ENCODE peak calls at places on chromosomes 6 and 20, in five cellular contexts. One of them, this sample, is unnamed.

GRCh38 chr6:37709250-37709931 is 11.7 kb upstream of the MDGA1 start:
- DNase-seq in stomach: no peak
- DNase-seq in GM23248: no peak
- DNase-seq in K562: no peak
- DNase-seq in transverse colon: no peak
- DNase-seq in this sample: no peak

GRCh38 chr6:154370545-154370944 is 13.9 kb upstream of the IPCEF1 start:
- DNase-seq in GM23248: peak; percentile 57
- DNase-seq in K562: no peak
- DNase-seq in stomach: no peak
- DNase-seq in transverse colon: peak; percentile 14
- DNase-seq in this sample: no peak

GRCh38 chr6:130742282-130742681 is 84.9 kb upstream of the SMLR1 start:
- DNase-seq in GM23248: peak; percentile 5
- DNase-seq in transverse colon: no peak
- DNase-seq in K562: no peak
- DNase-seq in stomach: no peak
- DNase-seq in this sample: no peak

GRCh38 chr6:125843593-125843992 is 52.8 kb downstream of the NCOA7 start:
- DNase-seq in GM23248: no peak
- DNase-seq in stomach: no peak
- DNase-seq in K562: no peak
- DNase-seq in transverse colon: no peak
- DNase-seq in this sample: no peak

GRCh38 chr6:139452176-139452876 is 77.9 kb upstream of the CITED2 start:
- DNase-seq in GM23248: peak; percentile 26
- DNase-seq in transverse colon: no peak
- DNase-seq in K562: no peak
- DNase-seq in stomach: no peak
- DNase-seq in this sample: no peak

GRCh38 chr20:44805991-44806729 is 4.2 kb downstream of the RIMS4 start:
- DNase-seq in stomach: no peak
- DNase-seq in K562: peak; percentile 25
- DNase-seq in transverse colon: no peak
- DNase-seq in GM23248: peak; percentile 42
- DNase-seq in this sample: peak; percentile 80

GRCh38 chr20:62350098-62350628 is 16.9 kb downstream of the LAMA5 start:
- DNase-seq in transverse colon: peak; percentile 68
- DNase-seq in K562: no peak
- DNase-seq in stomach: peak; percentile 58
- DNase-seq in GM23248: no peak
- DNase-seq in this sample: peak; percentile 72

GRCh38 chr6:106556368-106556960 is 72.8 kb downstream of the RTN4IP1 start:
- DNase-seq in transverse colon: no peak
- DNase-seq in stomach: no peak
- DNase-seq in K562: no peak
- DNase-seq in GM23248: peak; percentile 55
- DNase-seq in this sample: no peak

GRCh38 chr6:30763618-30764489 is 19.5 kb upstream of the IER3 start:
- DNase-seq in K562: no peak
- DNase-seq in transverse colon: no peak
- DNase-seq in GM23248: peak; percentile 39
- DNase-seq in stomach: no peak
- DNase-seq in this sample: no peak

GRCh38 chr20:36959242-36959641 is 7.7 kb upstream of the SAMHD1 start:
- DNase-seq in K562: no peak
- DNase-seq in stomach: no peak
- DNase-seq in GM23248: no peak
- DNase-seq in transverse colon: no peak
- DNase-seq in this sample: no peak

GRCh38 chr6:126039284-126039683 is 52.9 kb downstream of the TRMT11 start:
- DNase-seq in stomach: no peak
- DNase-seq in GM23248: peak; percentile 51
- DNase-seq in transverse colon: no peak
- DNase-seq in K562: no peak
- DNase-seq in this sample: no peak

GRCh38 chr6:131331873-131332759 is 196.8 kb downstream of the AKAP7 start:
- DNase-seq in transverse colon: no peak
- DNase-seq in GM23248: no peak
- DNase-seq in K562: no peak
- DNase-seq in stomach: no peak
- DNase-seq in this sample: no peak

DNA sequence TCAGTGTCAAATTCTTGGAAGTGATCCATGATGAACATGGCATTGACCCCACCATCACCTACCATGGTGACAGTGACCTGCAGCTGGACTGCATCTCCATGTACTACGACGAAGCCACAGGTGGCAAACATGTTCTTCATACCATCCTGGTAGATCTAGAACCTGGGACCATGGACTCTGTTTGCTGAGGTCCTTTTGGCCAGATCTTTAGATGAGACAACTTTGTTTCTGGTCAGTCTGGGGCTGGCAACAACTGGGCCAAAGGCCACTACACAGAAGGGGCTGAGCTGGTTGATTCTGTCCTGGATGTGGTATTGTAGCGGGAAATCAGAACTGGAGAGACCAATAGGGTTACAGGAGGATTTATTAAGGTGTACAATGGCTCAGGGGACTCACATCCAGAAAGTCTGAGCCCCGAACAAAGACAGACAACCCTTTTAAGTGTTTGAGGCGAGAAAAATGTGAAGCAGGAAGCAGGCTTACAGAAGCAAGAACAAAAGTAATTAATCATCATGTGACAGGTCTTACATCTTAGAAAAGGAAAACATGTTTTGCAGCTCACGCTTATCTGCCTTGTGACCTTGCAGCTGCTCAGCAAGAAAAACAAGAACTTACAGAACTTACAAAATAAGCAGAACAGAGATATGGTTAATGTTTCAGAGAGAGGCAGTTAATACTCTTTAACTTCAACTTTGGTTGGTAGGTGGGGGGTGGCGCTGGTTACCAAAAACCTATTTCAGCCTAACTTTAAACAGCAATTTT is 58.8 kb upstream of the MOCS1 start:
- DNase-seq in GM23248: no peak
- DNase-seq in transverse colon: no peak
- DNase-seq in stomach: no peak
- DNase-seq in K562: no peak
- DNase-seq in this sample: no peak
- H3K9me3 ChIP-seq in GM23248: no peaks in the 10 kb centered on the region
- H3K9me3 ChIP-seq in transverse colon: peaks cover 18% of the 10 kb centered on the region
- H3K9me3 ChIP-seq in stomach: peaks cover 12% of the 10 kb centered on the region
- H3K9me3 ChIP-seq in K562: peaks cover 44% of the 10 kb centered on the region
- H3K9me3 ChIP-seq in this sample: peaks cover 3% of the 10 kb centered on the region

DNA sequence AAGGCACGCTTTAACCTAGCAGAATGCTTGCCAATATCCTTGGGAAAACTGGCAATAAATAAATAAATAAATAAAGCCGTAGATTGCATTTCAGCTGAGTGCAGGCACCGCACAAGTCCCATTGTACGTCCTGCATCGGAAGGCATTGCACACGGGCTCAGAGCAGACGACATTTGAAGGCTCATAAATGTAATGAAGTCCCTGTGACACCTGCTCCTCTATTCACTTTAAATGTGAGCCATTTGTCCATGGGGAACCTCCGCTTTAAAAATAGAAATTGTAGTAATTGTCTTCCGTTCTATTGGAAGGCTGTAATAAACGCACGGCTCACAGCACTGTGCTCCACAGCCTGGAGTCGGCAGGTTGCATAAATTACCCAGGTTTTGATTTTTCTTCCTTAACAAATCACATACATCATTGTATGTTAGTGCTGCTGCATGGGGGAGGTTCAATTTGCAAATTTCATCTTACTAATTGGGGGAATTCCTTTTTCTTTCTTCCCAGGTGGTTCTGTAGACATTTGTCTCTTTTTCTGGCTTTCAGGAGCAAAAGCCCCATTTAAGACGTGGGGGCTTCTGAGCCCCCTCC is 32.7 kb downstream of the MYT1 start:
- DNase-seq in transverse colon: no peak
- DNase-seq in GM23248: no peak
- DNase-seq in stomach: no peak
- DNase-seq in K562: no peak
- DNase-seq in this sample: no peak
- H3K27ac ChIP-seq in transverse colon: no peak overlapping the region
- H3K27ac ChIP-seq in GM23248: no peak overlapping the region
- H3K27ac ChIP-seq in stomach: no peak overlapping the region
- H3K27ac ChIP-seq in K562: no peak overlapping the region
- H3K27ac ChIP-seq in this sample: no peak overlapping the region

GRCh38 chr6:25169551-25170335 is 109.4 kb upstream of the CARMIL1 start:
- DNase-seq in transverse colon: no peak
- DNase-seq in K562: no peak
- DNase-seq in stomach: no peak
- DNase-seq in GM23248: peak; percentile 56
- DNase-seq in this sample: no peak
- H3K4me1 ChIP-seq in transverse colon: peaks cover 18% of the 10 kb centered on the region
- H3K4me1 ChIP-seq in K562: no peaks in the 10 kb centered on the region
- H3K4me1 ChIP-seq in stomach: peaks cover 32% of the 10 kb centered on the region
- H3K4me1 ChIP-seq in GM23248: peaks cover 56% of the 10 kb centered on the region
- H3K4me1 ChIP-seq in this sample: no peaks in the 10 kb centered on the region

DNA sequence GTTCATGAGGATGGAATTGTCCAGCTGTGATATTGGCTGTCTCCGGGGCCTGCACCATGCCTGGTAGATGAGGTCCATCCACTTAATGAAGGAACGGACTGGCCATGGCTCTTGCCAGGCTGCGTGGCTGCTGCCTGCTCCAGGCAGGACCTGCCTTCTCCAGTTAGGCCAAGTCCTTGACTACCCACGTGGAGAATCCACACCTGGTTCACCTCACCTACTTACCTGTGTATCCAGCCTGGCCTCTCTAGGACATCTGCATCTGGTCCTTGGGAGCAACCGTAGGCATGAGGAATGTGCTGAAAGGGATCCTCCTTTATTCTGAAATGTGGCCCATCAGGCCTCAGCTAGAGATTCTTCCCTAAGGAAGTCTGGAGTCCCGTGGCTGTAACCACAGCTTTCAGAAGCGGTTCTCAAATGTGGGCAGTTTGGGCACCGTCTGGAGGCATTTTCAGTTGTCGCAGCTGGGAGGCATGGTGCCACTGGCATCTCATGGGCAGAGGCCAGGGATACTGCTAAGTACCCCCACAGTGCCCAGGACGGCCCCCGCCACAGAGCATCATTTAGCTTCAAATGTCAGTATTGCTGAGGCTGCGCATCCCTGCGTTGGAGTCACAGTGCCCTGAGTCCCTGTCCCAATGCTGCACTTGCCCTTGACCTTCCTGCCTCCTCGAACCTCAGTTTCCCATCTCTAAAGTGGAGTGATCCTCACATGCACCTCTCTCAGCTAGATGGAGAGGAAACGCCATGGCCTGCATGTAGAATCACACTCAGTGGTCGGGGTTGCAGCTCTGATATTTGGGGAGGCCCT is 67.5 kb downstream of the PHACTR3 start:
- DNase-seq in stomach: no peak
- DNase-seq in GM23248: no peak
- DNase-seq in transverse colon: no peak
- DNase-seq in K562: no peak
- DNase-seq in this sample: peak; percentile 19
- H3K9me3 ChIP-seq in stomach: no peaks in the 10 kb centered on the region
- H3K9me3 ChIP-seq in GM23248: no peaks in the 10 kb centered on the region
- H3K9me3 ChIP-seq in transverse colon: no peaks in the 10 kb centered on the region
- H3K9me3 ChIP-seq in K562: no peaks in the 10 kb centered on the region
- H3K9me3 ChIP-seq in this sample: no peaks in the 10 kb centered on the region

DNA sequence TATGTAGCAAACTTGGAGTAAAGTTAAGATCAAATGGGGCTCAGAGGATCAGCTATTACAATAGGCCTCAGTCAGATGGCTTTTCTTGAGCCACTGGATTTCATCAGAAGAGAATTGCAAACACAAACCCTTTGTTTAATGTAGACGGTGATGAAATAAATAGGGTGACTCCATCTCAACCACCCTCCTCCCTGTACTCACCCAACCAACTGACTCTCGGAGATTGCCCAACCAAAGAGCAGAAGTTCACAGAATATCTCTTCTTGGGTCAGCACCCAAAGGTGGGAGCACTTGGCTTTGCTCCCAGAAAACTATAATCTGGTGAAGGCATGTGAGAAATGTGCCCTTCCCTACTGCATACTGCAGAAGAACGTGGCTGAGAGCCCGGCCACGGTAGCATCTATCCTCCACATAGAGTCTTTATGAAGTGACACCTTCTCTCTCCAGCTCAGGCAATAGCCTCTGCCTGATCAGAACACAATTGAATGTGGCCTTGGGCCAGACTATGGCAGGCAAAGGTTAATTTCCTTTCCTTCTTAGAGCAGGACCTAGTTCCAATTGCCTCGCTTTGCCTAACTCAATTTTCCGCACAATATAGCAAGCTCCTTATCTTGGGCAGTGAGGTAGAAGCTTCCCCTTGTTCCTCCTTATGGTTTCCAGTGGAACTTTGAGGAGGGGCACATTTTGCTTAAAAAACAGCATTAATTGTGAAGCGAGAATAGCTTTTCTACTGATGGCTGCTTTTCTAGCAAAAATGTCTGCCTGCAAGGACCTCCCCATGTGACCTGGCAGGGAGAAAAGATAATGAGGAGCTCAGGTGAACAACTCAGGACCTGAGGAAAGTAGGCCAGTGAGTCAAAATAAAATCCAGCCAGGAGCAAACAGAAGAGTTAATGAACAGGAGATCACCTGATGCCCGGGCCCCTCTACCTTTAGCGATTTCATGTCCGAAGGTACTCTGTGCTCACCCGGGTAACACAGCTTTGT is 79.4 kb downstream of the GFOD1 start:
- DNase-seq in GM23248: peak; percentile 84
- DNase-seq in transverse colon: no peak
- DNase-seq in K562: no peak
- DNase-seq in stomach: peak; percentile 32
- DNase-seq in this sample: peak; percentile 75
- H3K27ac ChIP-seq in GM23248: peak overlapping the region; percentile 69
- H3K27ac ChIP-seq in transverse colon: peak overlapping the region; percentile 34
- H3K27ac ChIP-seq in K562: peak overlapping the region; percentile 4
- H3K27ac ChIP-seq in stomach: peak overlapping the region; percentile 77
- H3K27ac ChIP-seq in this sample: peak overlapping the region; percentile 70

GRCh38 chr20:368915-369314 is 11.6 kb upstream of the TRIB3 start:
- DNase-seq in stomach: no peak
- DNase-seq in GM23248: no peak
- DNase-seq in transverse colon: no peak
- DNase-seq in K562: no peak
- DNase-seq in this sample: no peak
- H3K4me1 ChIP-seq in stomach: peaks cover 33% of the 10 kb centered on the region
- H3K4me1 ChIP-seq in GM23248: peaks cover 14% of the 10 kb centered on the region
- H3K4me1 ChIP-seq in transverse colon: peaks cover 5% of the 10 kb centered on the region
- H3K4me1 ChIP-seq in K562: peaks cover 59% of the 10 kb centered on the region
- H3K4me1 ChIP-seq in this sample: peaks cover 30% of the 10 kb centered on the region

GRCh38 chr20:15740046-15740775 is 833.0 kb downstream of the KIF16B start:
- DNase-seq in GM23248: no peak
- DNase-seq in transverse colon: no peak
- DNase-seq in K562: no peak
- DNase-seq in stomach: no peak
- DNase-seq in this sample: no peak
- H3K9me3 ChIP-seq in GM23248: no peaks in the 10 kb centered on the region
- H3K9me3 ChIP-seq in transverse colon: no peaks in the 10 kb centered on the region
- H3K9me3 ChIP-seq in K562: no peaks in the 10 kb centered on the region
- H3K9me3 ChIP-seq in stomach: no peaks in the 10 kb centered on the region
- H3K9me3 ChIP-seq in this sample: no peaks in the 10 kb centered on the region

DNA sequence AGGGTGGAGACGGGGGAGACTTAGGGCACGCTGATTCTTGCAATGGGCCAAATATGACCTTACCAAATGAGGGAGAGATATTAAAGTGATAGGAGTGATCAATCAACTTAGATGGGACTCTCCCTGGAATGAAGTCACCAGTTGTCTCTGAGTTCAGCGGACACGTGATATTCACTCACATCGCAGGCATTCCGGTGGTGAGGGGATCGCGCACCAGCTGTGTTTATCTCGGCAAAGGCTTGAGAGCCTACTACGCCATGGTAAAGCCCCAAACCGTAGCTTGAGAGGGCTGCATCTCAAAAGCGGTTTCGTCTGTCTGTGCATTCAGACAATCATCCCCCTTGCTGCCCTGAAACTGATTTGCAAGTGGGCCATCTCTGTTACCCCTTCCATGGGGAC is 5.5 kb downstream of the BMP7 start:
- DNase-seq in transverse colon: no peak
- DNase-seq in stomach: no peak
- DNase-seq in GM23248: no peak
- DNase-seq in K562: no peak
- DNase-seq in this sample: no peak
- H3K27ac ChIP-seq in transverse colon: no peak overlapping the region
- H3K27ac ChIP-seq in stomach: no peak overlapping the region
- H3K27ac ChIP-seq in GM23248: no peak overlapping the region
- H3K27ac ChIP-seq in K562: no peak overlapping the region
- H3K27ac ChIP-seq in this sample: no peak overlapping the region